ENCODE peak calls at places on chromosomes 3 and 15, in six cellular contexts. X is PC-9, K is dorsolateral prefrontal cortex, S is tibial nerve, L is fibroblast of lung, C is adrenal gland. Y is an unnamed sample.

GRCh38 chr3:37676885-37677284 is 184.8 kb upstream of the CTDSPL start:
- DNase-seq in S (no peak), C (no peak), K (no peak), X (no peak), L (no peak), Y (no peak)

GRCh38 chr15:79290642-79291275 is 8.2 kb downstream of the ANKRD34C start:
- DNase-seq in S (no peak), C (no peak), L (no peak), K (no peak), X (no peak), Y (no peak)

GRCh38 chr3:66712210-66712609 is 211.4 kb upstream of the LRIG1 start:
- DNase-seq in K (no peak), L (no peak), S (no peak), X (peak; percentile 79), C (no peak), Y (no peak)

GRCh38 chr3:120435621-120436020 is 15.2 kb downstream of the FSTL1 start:
- DNase-seq in L (peak; percentile 77), K (no peak), X (peak; percentile 96), C (no peak), S (no peak), Y (no peak)

GRCh38 chr15:74620636-74621545 is 5.3 kb downstream of the CLK3 start:
- DNase-seq in X (peak; percentile 52), L (peak; percentile 58), K (peak; percentile 84), S (peak; percentile 50), C (peak; percentile 94), Y (peak; percentile 75)

GRCh38 chr3:131261137-131261536 is 120.4 kb upstream of the NUDT16 start:
- DNase-seq in K (no peak), X (no peak), S (no peak), L (no peak), C (no peak), Y (no peak)

GRCh38 chr15:94205366-94205765 is 26.0 kb upstream of the MCTP2 start:
- DNase-seq in L (peak; percentile 17), X (no peak), S (no peak), K (no peak), C (no peak), Y (no peak)

GRCh38 chr15:72604794-72605193 is 49.7 kb upstream of the GOLGA6B start:
- DNase-seq in K (no peak), L (no peak), S (no peak), C (no peak), X (no peak), Y (no peak)

GRCh38 chr15:27237319-27237939 is 266.4 kb downstream of the GABRG3 start:
- DNase-seq in C (no peak), K (no peak), L (no peak), S (no peak), X (no peak), Y (no peak)

GRCh38 chr15:90683371-90683770 is 33.8 kb upstream of the BLM start:
- DNase-seq in K (no peak), L (no peak), C (no peak), S (no peak), X (no peak), Y (no peak)

GRCh38 chr15:90686435-90687218 is 30.5 kb upstream of the BLM start:
- DNase-seq in X (no peak), L (no peak), C (no peak), K (no peak), S (no peak), Y (no peak)

GRCh38 chr15:90683876-90684275 is 33.3 kb upstream of the BLM start:
- DNase-seq in L (peak; percentile 47), K (no peak), S (no peak), C (no peak), X (no peak), Y (no peak)

GRCh38 chr15:90685688-90686434 is 31.3 kb upstream of the BLM start:
- DNase-seq in S (no peak), L (no peak), K (no peak), X (no peak), C (no peak), Y (no peak)

DNA sequence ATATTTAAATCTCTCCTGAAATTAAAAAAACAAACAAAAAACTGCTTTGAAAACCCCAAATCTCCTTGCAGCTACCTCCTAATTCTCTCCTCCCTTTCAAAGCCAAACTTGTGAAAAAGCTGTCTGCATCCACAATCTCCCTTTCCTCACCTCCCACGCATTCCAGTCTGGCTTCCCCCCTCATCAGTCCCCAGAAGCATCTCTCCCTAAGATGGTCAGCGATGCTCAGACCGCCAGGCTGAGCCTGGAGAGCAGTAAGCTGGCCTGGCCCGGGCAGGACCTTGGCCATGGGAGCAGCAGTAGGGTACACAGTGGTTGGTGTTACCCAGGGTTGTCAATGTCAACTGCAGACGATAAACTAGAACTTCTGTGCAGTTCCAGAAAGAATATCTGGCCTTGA is 32.9 kb upstream of the BLM start:
- DNase-seq in L (no peak), K (no peak), X (no peak), S (no peak), C (no peak), Y (no peak)
- H3K4me3 ChIP-seq in L (no peak overlapping the region), K (no peak overlapping the region), X (no peak overlapping the region), S (no peak overlapping the region), C (no peak overlapping the region), Y (no peak overlapping the region)

GRCh38 chr15:96894669-96895068 is 564.2 kb downstream of the NR2F2 start:
- DNase-seq in K (no peak), X (no peak), C (no peak), S (no peak), L (no peak), Y (no peak)

GRCh38 chr15:96887730-96888129 is 557.2 kb downstream of the NR2F2 start:
- DNase-seq in C (no peak), L (peak; percentile 6), K (no peak), S (no peak), X (no peak), Y (no peak)

GRCh38 chr15:96893159-96893906 is 562.8 kb downstream of the NR2F2 start:
- DNase-seq in S (peak; percentile 20), C (no peak), X (no peak), L (peak; percentile 11), K (peak; percentile 23), Y (no peak)

GRCh38 chr15:96888764-96889163 is 558.3 kb downstream of the NR2F2 start:
- DNase-seq in C (no peak), X (no peak), K (no peak), S (no peak), L (no peak), Y (no peak)

GRCh38 chr15:96889734-96890480 is 559.4 kb downstream of the NR2F2 start:
- DNase-seq in L (no peak), S (peak; percentile 26), X (no peak), K (no peak), C (no peak), Y (no peak)
- H3K27ac ChIP-seq in L (peak overlapping the region; percentile 37), S (peak overlapping the region; percentile 70), X (no peak overlapping the region), K (no peak overlapping the region), C (no peak overlapping the region), Y (no peak overlapping the region)

GRCh38 chr15:70754862-70755261 is 8.5 kb downstream of the UACA start:
- DNase-seq in S (no peak), K (no peak), X (no peak), L (no peak), C (no peak), Y (no peak)
- TF ChIP-seq CTCF in S (no peak), K (no peak), X (no peak), L (no peak), C (no peak), Y (no peak)

DNA sequence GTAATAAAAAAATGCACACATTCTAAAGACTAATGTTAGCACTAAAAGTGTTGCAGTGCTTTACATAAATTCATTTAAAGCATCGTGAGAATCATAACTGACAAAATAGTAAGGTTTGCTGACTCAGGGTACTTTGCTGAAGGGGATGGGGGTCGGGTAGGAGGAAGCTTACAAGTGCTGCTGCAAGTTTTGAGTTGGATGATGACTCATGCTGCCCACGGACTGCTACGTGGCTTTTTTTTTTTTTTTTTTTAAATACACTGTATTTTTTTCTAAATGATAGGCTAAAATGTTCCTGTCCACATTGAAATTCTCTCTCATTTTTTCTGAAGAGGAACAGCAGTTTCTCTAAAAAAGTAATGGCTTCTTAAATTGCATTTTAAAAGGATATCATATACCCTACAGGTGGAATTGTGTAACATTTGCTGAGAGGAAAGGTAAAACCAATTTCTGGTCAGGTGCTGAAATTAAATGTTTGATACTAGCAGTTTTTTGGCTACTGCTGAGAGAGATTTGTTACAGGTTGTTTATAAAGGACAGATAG is 2.2 kb downstream of the MAPK6 start:
- DNase-seq in C (peak; percentile 70), S (peak; percentile 16), L (peak; percentile 95), X (peak; percentile 64), K (no peak), Y (peak; percentile 47)
- H3K4me3 ChIP-seq in C (no peak overlapping the region), S (no peak overlapping the region), L (peak overlapping the region; percentile 82), X (peak overlapping the region; percentile 99), K (peak overlapping the region; percentile 87), Y (peak overlapping the region; percentile 63)

DNA sequence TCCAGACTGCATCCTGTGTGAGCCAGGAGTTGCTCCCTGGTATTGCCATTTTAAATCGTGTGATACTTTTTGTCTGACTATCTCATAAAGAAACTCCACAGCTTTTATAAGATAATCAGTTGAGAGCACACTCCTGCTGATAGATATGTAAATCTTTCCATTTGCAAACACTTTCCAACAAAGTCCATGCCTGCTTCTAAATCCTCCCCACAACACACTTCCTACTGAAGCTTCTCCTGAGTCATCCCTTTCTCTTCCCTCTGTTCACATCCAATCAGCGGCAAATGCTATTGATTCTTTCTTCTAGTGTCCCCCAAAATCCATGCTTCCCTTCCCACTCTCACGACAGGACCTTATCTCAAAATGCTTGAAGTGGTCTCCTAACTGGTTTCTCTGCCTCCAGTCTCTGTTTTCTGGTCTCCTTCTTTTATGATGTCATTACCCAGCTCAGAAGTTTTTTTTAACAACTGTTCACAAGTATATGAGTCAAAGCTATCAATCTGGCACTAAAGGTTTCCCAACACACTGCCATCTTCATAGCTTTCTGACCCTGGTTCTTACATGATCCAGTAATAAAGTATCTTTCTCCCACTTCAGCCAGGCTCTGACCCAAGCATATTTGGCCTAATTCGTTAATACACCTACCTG is 4.5 kb upstream of the WWTR1 start:
- DNase-seq in K (no peak), X (no peak), S (no peak), C (no peak), L (peak; percentile 49), Y (no peak)
- H3K27ac ChIP-seq in K (no peak overlapping the region), X (no peak overlapping the region), S (no peak overlapping the region), C (no peak overlapping the region), L (no peak overlapping the region), Y (no peak overlapping the region)

DNA sequence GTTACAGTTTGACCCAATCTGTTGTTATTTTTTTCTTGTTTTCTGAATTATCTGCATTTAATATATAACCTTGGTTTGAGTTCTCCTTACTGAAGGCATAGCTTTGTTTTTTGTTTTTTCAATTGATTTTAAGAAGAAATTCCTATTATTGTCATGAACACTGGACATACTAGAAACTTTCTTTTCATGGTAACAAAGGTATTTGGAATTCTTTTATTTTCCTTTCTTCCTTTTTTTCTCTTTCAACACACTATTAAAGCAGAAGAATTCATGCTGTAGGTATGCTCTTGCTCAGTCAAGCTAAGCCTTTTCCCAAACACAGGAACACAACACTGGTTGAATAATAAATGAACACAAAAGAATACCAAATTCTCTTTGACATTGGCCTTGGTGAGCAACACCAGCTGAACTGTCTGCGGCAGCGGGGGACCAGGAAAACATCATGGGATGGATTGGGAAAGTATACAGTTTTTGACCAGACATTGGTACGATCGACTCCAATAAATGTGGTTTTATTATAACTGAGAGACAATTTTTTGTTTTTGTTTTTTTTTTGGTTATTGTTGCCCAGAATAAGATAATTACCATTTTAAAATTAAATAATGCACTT is 23.1 kb downstream of the U2SURP start:
- DNase-seq in S (no peak), X (no peak), L (no peak), C (no peak), K (no peak), Y (no peak)
- TF ChIP-seq CTCF in S (no peak), X (no peak), L (no peak), C (no peak), K (no peak), Y (no peak)

Y was measured in colonic mucosa.